ENCODE peak calls at places on chromosomes 4 and X, in eight cellular contexts. Z, A, U, F, D, C, Q and M are unnamed samples.
A peak's percentile ranks its signal among the peaks of the same experiment; 100 is the strongest.

GRCh38 chr4:150867148-150867547 is 147.9 kb downstream of the LRBA start:
- DNase-seq in Z (peak; percentile 87), A (peak; percentile 73), U (no peak), F (no peak), D (peak; percentile 68), C (peak; percentile 52), Q (peak; percentile 91), M (peak; percentile 45)

GRCh38 chrX:119729408-119730201 is 28.8 kb upstream of the SOWAHD start:
- DNase-seq in Z (peak; percentile 79), A (peak; percentile 54), U (peak; percentile 17), F (peak; percentile 77), D (peak; percentile 59), C (peak; percentile 49), Q (peak; percentile 64), M (peak; percentile 77)

GRCh38 chr4:48913346-48913745 is 6.8 kb upstream of the OCIAD2 start:
- DNase-seq in Z (peak; percentile 76), A (no peak), U (no peak), F (peak; percentile 89), D (no peak), C (no peak), Q (no peak), M (no peak)

GRCh38 chr4:61044837-61045236 is 155.3 kb upstream of the ADGRL3 start:
- DNase-seq in Z (no peak), A (no peak), U (no peak), F (no peak), D (no peak), C (no peak), Q (no peak), M (no peak)

GRCh38 chr4:119025440-119025839 is 110.2 kb upstream of the MYOZ2 start:
- DNase-seq in Z (peak; percentile 61), A (peak; percentile 35), U (no peak), F (no peak), D (no peak), C (no peak), Q (no peak), M (no peak)

GRCh38 chrX:19840899-19841648 is 46.3 kb downstream of the SH3KBP1 start:
- DNase-seq in Z (no peak), A (no peak), U (no peak), F (no peak), D (no peak), C (no peak), Q (no peak), M (peak; percentile 37)

GRCh38 chr4:87973283-87974169 is 2.0 kb upstream of the SPP1 start:
- DNase-seq in Z (peak; percentile 65), A (peak; percentile 59), U (peak; percentile 32), F (no peak), D (peak; percentile 40), C (peak; percentile 56), Q (peak; percentile 69), M (peak; percentile 56)

GRCh38 chrX:15988661-15989603 is 134.3 kb upstream of the AP1S2 start:
- DNase-seq in Z (peak; percentile 86), A (no peak), U (no peak), F (no peak), D (no peak), C (no peak), Q (no peak), M (no peak)

GRCh38 chr4:39698424-39699009 is 581 bp downstream of the UBE2K start:
- DNase-seq in Z (peak; percentile 31), A (no peak), U (peak; percentile 34), F (peak; percentile 72), D (no peak), C (peak; percentile 58), Q (peak; percentile 59), M (no peak)

GRCh38 chr4:129043523-129043922 is 49.8 kb downstream of the SCLT1 start:
- DNase-seq in Z (peak; percentile 61), A (no peak), U (no peak), F (no peak), D (no peak), C (no peak), Q (no peak), M (peak; percentile 13)

GRCh38 chr4:10161840-10162239 is 45.2 kb upstream of the WDR1 start:
- DNase-seq in Z (no peak), A (no peak), U (no peak), F (no peak), D (no peak), C (no peak), Q (no peak), M (peak; percentile 65)

GRCh38 chr4:98970386-98970785 is 25.1 kb upstream of the METAP1 start:
- DNase-seq in Z (no peak), A (no peak), U (no peak), F (no peak), D (no peak), C (no peak), Q (no peak), M (no peak)

GRCh38 chr4:4666693-4667642 is 125.1 kb upstream of the STX18 start:
- DNase-seq in Z (peak; percentile 66), A (no peak), U (no peak), F (no peak), D (no peak), C (peak; percentile 47), Q (peak; percentile 55), M (no peak)

GRCh38 chrX:38886112-38886511 is 84.9 kb downstream of the MID1IP1 start:
- DNase-seq in Z (no peak), A (no peak), U (no peak), F (no peak), D (no peak), C (no peak), Q (no peak), M (no peak)

GRCh38 chr4:106080376-106080775 is 185.1 kb downstream of the NPNT start:
- DNase-seq in Z (no peak), A (no peak), U (no peak), F (no peak), D (no peak), C (no peak), Q (no peak), M (no peak)

GRCh38 chrX:131068945-131069719 is 11.0 kb downstream of the ARHGAP36 start:
- DNase-seq in Z (peak; percentile 3), A (peak; percentile 19), U (peak; percentile 69), F (no peak), D (peak; percentile 34), C (peak; percentile 75), Q (peak; percentile 84), M (peak; percentile 41)
- TF ChIP-seq CTCF in Z (peak; percentile 20), A (peak; percentile 35), U (peak; percentile 83), F (no peak), D (no peak), C (peak; percentile 43), Q (peak; percentile 35), M (peak; percentile 22)

GRCh38 chr4:7806724-7807123 is 132.9 kb downstream of the AFAP1 start:
- DNase-seq in Z (no peak), A (no peak), U (no peak), F (no peak), D (no peak), C (no peak), Q (no peak), M (no peak)

GRCh38 chr4:7806080-7806630 is 133.5 kb downstream of the AFAP1 start:
- DNase-seq in Z (peak; percentile 95), A (no peak), U (no peak), F (peak; percentile 95), D (no peak), C (no peak), Q (peak; percentile 58), M (no peak)

GRCh38 chr4:7807351-7807921 is 132.2 kb downstream of the AFAP1 start:
- DNase-seq in Z (peak; percentile 71), A (no peak), U (no peak), F (no peak), D (no peak), C (no peak), Q (no peak), M (no peak)

GRCh38 chr4:7808752-7809151 is 130.9 kb downstream of the AFAP1 start:
- DNase-seq in Z (peak; percentile 84), A (no peak), U (no peak), F (peak; percentile 36), D (no peak), C (no peak), Q (no peak), M (no peak)

DNA sequence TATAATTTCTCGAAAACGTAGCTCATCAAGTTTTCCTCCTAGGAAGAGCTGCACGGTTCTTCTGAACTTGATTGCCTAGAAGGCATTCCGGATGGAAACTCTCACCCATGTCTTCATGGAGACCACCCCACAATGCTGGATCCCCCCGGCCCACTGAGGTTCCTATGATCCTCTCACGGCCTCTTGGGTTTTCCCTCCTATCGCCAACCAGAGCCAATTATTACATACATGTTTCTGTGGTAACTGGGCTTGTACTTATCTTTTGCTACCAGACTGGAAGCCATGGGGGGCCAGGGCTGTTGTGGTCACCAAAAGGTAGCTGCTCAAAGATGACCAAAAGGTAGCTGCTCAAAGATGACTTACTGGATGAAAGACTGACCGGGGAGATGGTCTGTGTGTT is 131.5 kb downstream of the AFAP1 start:
- DNase-seq in Z (no peak), A (no peak), U (no peak), F (peak; percentile 44), D (no peak), C (no peak), Q (no peak), M (no peak)
- TF ChIP-seq CTCF in Z (no peak), A (no peak), U (no peak), F (no peak), D (no peak), C (no peak), Q (no peak), M (no peak)

DNA sequence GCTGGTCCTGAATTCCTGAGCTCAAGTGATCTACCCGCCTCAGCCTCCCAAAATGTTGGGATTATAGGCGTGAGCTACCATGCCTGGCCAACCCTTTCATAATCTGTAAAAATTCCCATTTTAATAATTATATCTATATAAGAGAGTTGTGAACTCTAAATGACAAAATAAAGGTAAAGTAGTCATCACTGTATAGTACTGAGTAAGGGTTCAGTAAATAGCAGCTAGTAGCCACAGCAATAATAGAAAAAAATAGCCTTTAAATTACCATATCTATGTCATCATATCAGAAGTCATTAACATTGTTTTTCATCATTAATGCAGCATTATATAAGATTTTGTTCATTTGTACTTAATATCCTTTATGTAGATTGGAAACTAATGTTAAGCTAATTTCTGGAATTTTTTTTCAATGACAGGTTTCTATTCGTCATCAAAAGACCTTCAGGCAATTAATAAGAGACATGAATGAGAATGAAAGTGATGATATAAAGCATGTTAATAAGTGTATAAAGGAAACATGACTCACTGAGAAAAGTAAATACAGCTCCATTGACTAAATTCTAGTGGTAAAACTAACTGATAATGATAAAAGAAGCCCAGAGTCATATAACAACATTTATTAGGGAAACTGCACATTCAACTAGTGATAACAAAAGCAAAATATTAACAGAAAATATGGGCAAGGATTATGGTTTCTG is 85.9 kb upstream of the UGT8 start:
- DNase-seq in Z (no peak), A (no peak), U (no peak), F (no peak), D (no peak), C (no peak), Q (no peak), M (no peak)
- TF ChIP-seq CTCF in Z (no peak), A (no peak), U (no peak), F (no peak), D (no peak), C (no peak), Q (no peak), M (no peak)

GRCh38 chr4:54233128-54233696 is 4.1 kb downstream of the PDGFRA start:
- DNase-seq in Z (peak; percentile 84), A (peak; percentile 40), U (peak; percentile 84), F (peak; percentile 90), D (peak; percentile 85), C (peak; percentile 96), Q (peak; percentile 93), M (peak; percentile 83)
- TF ChIP-seq CTCF in Z (peak; percentile 67), A (peak; percentile 66), U (peak; percentile 73), F (peak; percentile 60), D (peak; percentile 87), C (peak; percentile 75), Q (peak; percentile 69), M (peak; percentile 68)